ENCODE peak calls at places on chromosomes 1 and 21, in four cellular contexts. One of them, this sample, is unnamed.

GRCh38 chr1:203464226-203464625 is 11.4 kb upstream of the PRELP start:
- DNase-seq in RPMI7951: no peak
- DNase-seq in left ventricle myocardium inferior: no peak
- DNase-seq in activated T-cell treated with anti-CD3 and anti-CD28 coated beads, Interleukin-2, amount 50 U/mL, for 1 hour: no peak
- DNase-seq in this sample: peak; percentile 67

GRCh38 chr1:228900099-228900965 is 165.1 kb downstream of the RHOU start:
- DNase-seq in left ventricle myocardium inferior: peak; percentile 22
- DNase-seq in RPMI7951: no peak
- DNase-seq in activated T-cell treated with anti-CD3 and anti-CD28 coated beads, Interleukin-2, amount 50 U/mL, for 1 hour: no peak
- DNase-seq in this sample: no peak

GRCh38 chr1:7770939-7771672 is at the start of gene VAMP3:
- DNase-seq in left ventricle myocardium inferior: peak; percentile 93
- DNase-seq in activated T-cell treated with anti-CD3 and anti-CD28 coated beads, Interleukin-2, amount 50 U/mL, for 1 hour: peak; percentile 88
- DNase-seq in RPMI7951: peak; percentile 78
- DNase-seq in this sample: peak; percentile 72

GRCh38 chr1:16082283-16083038 is 9.0 kb upstream of the FAM131C start:
- DNase-seq in left ventricle myocardium inferior: peak; percentile 69
- DNase-seq in RPMI7951: peak; percentile 55
- DNase-seq in activated T-cell treated with anti-CD3 and anti-CD28 coated beads, Interleukin-2, amount 50 U/mL, for 1 hour: peak; percentile 65
- DNase-seq in this sample: peak; percentile 70

GRCh38 chr1:2821970-2822620 is 20.6 kb upstream of the TTC34 start:
- DNase-seq in RPMI7951: no peak
- DNase-seq in left ventricle myocardium inferior: peak; percentile 48
- DNase-seq in activated T-cell treated with anti-CD3 and anti-CD28 coated beads, Interleukin-2, amount 50 U/mL, for 1 hour: peak; percentile 64
- DNase-seq in this sample: peak; percentile 4

GRCh38 chr21:34926784-34927548 is 122.1 kb downstream of the RUNX1 start:
- DNase-seq in activated T-cell treated with anti-CD3 and anti-CD28 coated beads, Interleukin-2, amount 50 U/mL, for 1 hour: no peak
- DNase-seq in RPMI7951: peak; percentile 45
- DNase-seq in left ventricle myocardium inferior: no peak
- DNase-seq in this sample: peak; percentile 64

GRCh38 chr1:214615111-214615510 is 12.1 kb downstream of the CENPF start:
- DNase-seq in activated T-cell treated with anti-CD3 and anti-CD28 coated beads, Interleukin-2, amount 50 U/mL, for 1 hour: no peak
- DNase-seq in left ventricle myocardium inferior: no peak
- DNase-seq in RPMI7951: no peak
- DNase-seq in this sample: peak; percentile 30

GRCh38 chr1:44348046-44348628 is 6.9 kb downstream of the ERI3 start:
- DNase-seq in activated T-cell treated with anti-CD3 and anti-CD28 coated beads, Interleukin-2, amount 50 U/mL, for 1 hour: no peak
- DNase-seq in RPMI7951: no peak
- DNase-seq in left ventricle myocardium inferior: no peak
- DNase-seq in this sample: no peak

GRCh38 chr1:102595106-102595505 is 513.2 kb downstream of the COL11A1 start:
- DNase-seq in activated T-cell treated with anti-CD3 and anti-CD28 coated beads, Interleukin-2, amount 50 U/mL, for 1 hour: no peak
- DNase-seq in RPMI7951: no peak
- DNase-seq in left ventricle myocardium inferior: no peak
- DNase-seq in this sample: peak; percentile 7

GRCh38 chr1:29195875-29196274 is 14.2 kb upstream of the SRSF4 start:
- DNase-seq in left ventricle myocardium inferior: peak; percentile 22
- DNase-seq in activated T-cell treated with anti-CD3 and anti-CD28 coated beads, Interleukin-2, amount 50 U/mL, for 1 hour: no peak
- DNase-seq in RPMI7951: peak; percentile 46
- DNase-seq in this sample: peak; percentile 82

GRCh38 chr1:184060316-184060715 is 8.8 kb downstream of the TSEN15 start:
- DNase-seq in left ventricle myocardium inferior: no peak
- DNase-seq in RPMI7951: no peak
- DNase-seq in activated T-cell treated with anti-CD3 and anti-CD28 coated beads, Interleukin-2, amount 50 U/mL, for 1 hour: no peak
- DNase-seq in this sample: peak; percentile 61

GRCh38 chr1:11691302-11691914 is at the start of gene DRAXIN:
- DNase-seq in left ventricle myocardium inferior: no peak
- DNase-seq in RPMI7951: no peak
- DNase-seq in activated T-cell treated with anti-CD3 and anti-CD28 coated beads, Interleukin-2, amount 50 U/mL, for 1 hour: peak; percentile 35
- DNase-seq in this sample: no peak

GRCh38 chr1:206631085-206631509 is 4.2 kb upstream of the DYRK3 start:
- DNase-seq in left ventricle myocardium inferior: peak; percentile 62
- DNase-seq in RPMI7951: peak; percentile 75
- DNase-seq in activated T-cell treated with anti-CD3 and anti-CD28 coated beads, Interleukin-2, amount 50 U/mL, for 1 hour: no peak
- DNase-seq in this sample: peak; percentile 83

GRCh38 chr21:34642211-34643075 is 26.4 kb upstream of the CLIC6 start:
- DNase-seq in left ventricle myocardium inferior: no peak
- DNase-seq in activated T-cell treated with anti-CD3 and anti-CD28 coated beads, Interleukin-2, amount 50 U/mL, for 1 hour: no peak
- DNase-seq in RPMI7951: peak; percentile 79
- DNase-seq in this sample: peak; percentile 92

GRCh38 chr1:245337829-245338484 is 183.2 kb downstream of the KIF26B start:
- DNase-seq in activated T-cell treated with anti-CD3 and anti-CD28 coated beads, Interleukin-2, amount 50 U/mL, for 1 hour: no peak
- DNase-seq in RPMI7951: peak; percentile 15
- DNase-seq in left ventricle myocardium inferior: no peak
- DNase-seq in this sample: no peak

GRCh38 chr21:25080706-25081495 is 526.4 kb downstream of the MRPL39 start:
- DNase-seq in left ventricle myocardium inferior: no peak
- DNase-seq in activated T-cell treated with anti-CD3 and anti-CD28 coated beads, Interleukin-2, amount 50 U/mL, for 1 hour: no peak
- DNase-seq in RPMI7951: peak; percentile 10
- DNase-seq in this sample: peak; percentile 40

GRCh38 chr1:91546876-91547275 is 46.2 kb downstream of the CDC7 start:
- DNase-seq in left ventricle myocardium inferior: no peak
- DNase-seq in RPMI7951: no peak
- DNase-seq in activated T-cell treated with anti-CD3 and anti-CD28 coated beads, Interleukin-2, amount 50 U/mL, for 1 hour: no peak
- DNase-seq in this sample: no peak

GRCh38 chr1:64062941-64063581 is 140.4 kb upstream of the UBE2U start:
- DNase-seq in activated T-cell treated with anti-CD3 and anti-CD28 coated beads, Interleukin-2, amount 50 U/mL, for 1 hour: no peak
- DNase-seq in RPMI7951: peak; percentile 68
- DNase-seq in left ventricle myocardium inferior: no peak
- DNase-seq in this sample: peak; percentile 52

GRCh38 chr1:6502000-6502891 is 10.8 kb upstream of the PLEKHG5 start:
- DNase-seq in activated T-cell treated with anti-CD3 and anti-CD28 coated beads, Interleukin-2, amount 50 U/mL, for 1 hour: no peak
- DNase-seq in left ventricle myocardium inferior: peak; percentile 90
- DNase-seq in RPMI7951: peak; percentile 41
- DNase-seq in this sample: no peak

GRCh38 chr1:67650061-67650460 is 34.9 kb upstream of the GADD45A start:
- DNase-seq in left ventricle myocardium inferior: no peak
- DNase-seq in RPMI7951: no peak
- DNase-seq in activated T-cell treated with anti-CD3 and anti-CD28 coated beads, Interleukin-2, amount 50 U/mL, for 1 hour: no peak
- DNase-seq in this sample: no peak

GRCh38 chr1:58318157-58318665 is 228.3 kb downstream of the OMA1 start:
- DNase-seq in left ventricle myocardium inferior: no peak
- DNase-seq in RPMI7951: peak; percentile 60
- DNase-seq in activated T-cell treated with anti-CD3 and anti-CD28 coated beads, Interleukin-2, amount 50 U/mL, for 1 hour: no peak
- DNase-seq in this sample: peak; percentile 65

GRCh38 chr1:86062458-86062857 is 94.1 kb downstream of the COL24A1 start:
- DNase-seq in RPMI7951: no peak
- DNase-seq in left ventricle myocardium inferior: no peak
- DNase-seq in activated T-cell treated with anti-CD3 and anti-CD28 coated beads, Interleukin-2, amount 50 U/mL, for 1 hour: no peak
- DNase-seq in this sample: peak; percentile 19

GRCh38 chr1:172143384-172144025 is 277.0 kb upstream of the C1orf105 start:
- DNase-seq in RPMI7951: peak; percentile 67
- DNase-seq in left ventricle myocardium inferior: no peak
- DNase-seq in activated T-cell treated with anti-CD3 and anti-CD28 coated beads, Interleukin-2, amount 50 U/mL, for 1 hour: no peak
- DNase-seq in this sample: peak; percentile 68

GRCh38 chr1:229069176-229069575 is 201.7 kb upstream of the RAB4A start:
- DNase-seq in RPMI7951: no peak
- DNase-seq in left ventricle myocardium inferior: no peak
- DNase-seq in activated T-cell treated with anti-CD3 and anti-CD28 coated beads, Interleukin-2, amount 50 U/mL, for 1 hour: no peak
- DNase-seq in this sample: no peak

GRCh38 chr1:193412748-193413147 is 226.3 kb upstream of the B3GALT2 start:
- DNase-seq in activated T-cell treated with anti-CD3 and anti-CD28 coated beads, Interleukin-2, amount 50 U/mL, for 1 hour: no peak
- DNase-seq in RPMI7951: no peak
- DNase-seq in left ventricle myocardium inferior: no peak
- DNase-seq in this sample: no peak

GRCh38 chr1:15937706-15938168 is 38.2 kb downstream of the ZBTB17 start:
- DNase-seq in activated T-cell treated with anti-CD3 and anti-CD28 coated beads, Interleukin-2, amount 50 U/mL, for 1 hour: no peak
- DNase-seq in left ventricle myocardium inferior: no peak
- DNase-seq in RPMI7951: peak; percentile 35
- DNase-seq in this sample: peak; percentile 60

GRCh38 chr21:45504516-45505415 is 37.5 kb downstream of the SLC19A1 start:
- DNase-seq in RPMI7951: no peak
- DNase-seq in left ventricle myocardium inferior: peak; percentile 14
- DNase-seq in activated T-cell treated with anti-CD3 and anti-CD28 coated beads, Interleukin-2, amount 50 U/mL, for 1 hour: no peak
- DNase-seq in this sample: no peak

This sample was measured in M059J.